ENCODE peak calls at places on chromosomes 5 and 9, in eight cellular contexts. E is foreskin fibroblast, C is omental fat pad, N is adrenal gland, W is lung, T is mammary epithelial cell, Q is GM20000, S is sigmoid colon. M is an unnamed sample.
A peak's percentile ranks its signal among the peaks of the same experiment; 100 is the strongest.

GRCh38 chr5:119694284-119694683 is 64.9 kb downstream of the FAM170A start:
- DNase-seq in E (no peak), C (no peak), N (no peak), W (no peak), T (no peak), Q (no peak), S (no peak), M (no peak)

GRCh38 chr5:160479926-160480325 is 58.3 kb downstream of the PTTG1 start:
- DNase-seq in E (peak; percentile 91), C (no peak), N (no peak), W (no peak), T (peak; percentile 53), Q (no peak), S (no peak), M (no peak)

GRCh38 chr9:107973451-107973850 is 483.9 kb upstream of the KLF4 start:
- DNase-seq in E (no peak), C (no peak), N (no peak), W (no peak), T (no peak), Q (no peak), S (no peak), M (no peak)

GRCh38 chr5:174599992-174600391 is 124.4 kb upstream of the MSX2 start:
- DNase-seq in E (no peak), C (no peak), N (no peak), W (no peak), T (no peak), Q (no peak), S (no peak), M (no peak)

GRCh38 chr5:23013395-23013994 is 160.4 kb upstream of the CDH12 start:
- DNase-seq in E (no peak), C (no peak), N (no peak), W (no peak), T (peak; percentile 4), Q (no peak), S (no peak), M (no peak)

GRCh38 chr5:158979749-158980521 is 119.8 kb downstream of the EBF1 start:
- DNase-seq in E (peak; percentile 70), C (no peak), N (peak; percentile 23), W (peak; percentile 47), T (peak; percentile 12), Q (no peak), S (peak; percentile 76), M (no peak)

GRCh38 chr9:105054488-105054887 is 126.5 kb upstream of the ABCA1 start:
- DNase-seq in E (peak; percentile 83), C (no peak), N (no peak), W (no peak), T (peak; percentile 72), Q (no peak), S (peak; percentile 70), M (no peak)

GRCh38 chr5:177997319-177997670 is 1.3 kb upstream of the PROP1 start:
- DNase-seq in E (no peak), C (no peak), N (no peak), W (no peak), T (peak; percentile 23), Q (no peak), S (no peak), M (no peak)

GRCh38 chr5:141787376-141787775 is 90.8 kb downstream of the PCDH1 start:
- DNase-seq in E (peak; percentile 50), C (no peak), N (no peak), W (no peak), T (no peak), Q (no peak), S (no peak), M (no peak)

GRCh38 chr5:26278078-26278477 is 760.3 kb downstream of the CDH9 start:
- DNase-seq in E (no peak), C (no peak), N (no peak), W (no peak), T (no peak), Q (no peak), S (no peak), M (no peak)

GRCh38 chr9:96088510-96088909 is 213.0 kb downstream of the ERCC6L2 start:
- DNase-seq in E (no peak), C (no peak), N (no peak), W (no peak), T (no peak), Q (no peak), S (no peak), M (no peak)
- TF ChIP-seq CTCF in E (no peak), C (no peak), N (no peak), W (no peak), T (no peak), Q (no peak), S (no peak), M (no peak)

DNA sequence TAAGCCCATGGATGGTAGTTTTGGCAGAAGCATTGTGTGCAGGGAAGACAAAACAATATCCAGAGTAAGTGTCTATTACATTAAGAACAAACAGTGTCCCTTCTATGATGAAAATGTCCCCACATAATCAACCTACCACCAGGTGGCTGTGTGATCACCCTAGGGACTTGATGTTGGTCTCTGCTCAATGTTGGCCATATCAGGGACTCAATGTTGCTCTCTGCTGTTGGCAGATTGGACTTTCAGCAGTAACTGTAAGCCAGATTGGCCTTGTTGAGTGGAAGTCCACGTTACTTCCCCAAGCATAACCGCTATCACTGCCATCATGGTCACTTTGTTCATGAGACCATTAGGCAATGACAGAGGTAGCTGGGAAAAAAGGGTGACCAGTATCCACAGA is 52.8 kb upstream of the PRSS3 start:
- DNase-seq in E (no peak), C (no peak), N (no peak), W (no peak), T (no peak), Q (no peak), S (no peak), M (no peak)
- TF ChIP-seq CTCF in E (no peak), C (no peak), N (no peak), W (no peak), T (peak; percentile 19), Q (no peak), S (no peak), M (no peak)

GRCh38 chr5:154396128-154396527 is 49.7 kb upstream of the SAP30L start:
- DNase-seq in E (no peak), C (no peak), N (no peak), W (no peak), T (no peak), Q (no peak), S (no peak), M (no peak)

GRCh38 chr5:154395407-154396106 is 50.2 kb upstream of the SAP30L start:
- DNase-seq in E (peak; percentile 51), C (no peak), N (no peak), W (peak; percentile 38), T (peak; percentile 84), Q (peak; percentile 55), S (no peak), M (no peak)

GRCh38 chr5:154394328-154394727 is 51.5 kb upstream of the SAP30L start:
- DNase-seq in E (no peak), C (no peak), N (no peak), W (no peak), T (no peak), Q (no peak), S (no peak), M (no peak)

GRCh38 chr5:154400678-154401077 is 45.1 kb upstream of the SAP30L start:
- DNase-seq in E (no peak), C (no peak), N (no peak), W (no peak), T (no peak), Q (no peak), S (no peak), M (no peak)

DNA sequence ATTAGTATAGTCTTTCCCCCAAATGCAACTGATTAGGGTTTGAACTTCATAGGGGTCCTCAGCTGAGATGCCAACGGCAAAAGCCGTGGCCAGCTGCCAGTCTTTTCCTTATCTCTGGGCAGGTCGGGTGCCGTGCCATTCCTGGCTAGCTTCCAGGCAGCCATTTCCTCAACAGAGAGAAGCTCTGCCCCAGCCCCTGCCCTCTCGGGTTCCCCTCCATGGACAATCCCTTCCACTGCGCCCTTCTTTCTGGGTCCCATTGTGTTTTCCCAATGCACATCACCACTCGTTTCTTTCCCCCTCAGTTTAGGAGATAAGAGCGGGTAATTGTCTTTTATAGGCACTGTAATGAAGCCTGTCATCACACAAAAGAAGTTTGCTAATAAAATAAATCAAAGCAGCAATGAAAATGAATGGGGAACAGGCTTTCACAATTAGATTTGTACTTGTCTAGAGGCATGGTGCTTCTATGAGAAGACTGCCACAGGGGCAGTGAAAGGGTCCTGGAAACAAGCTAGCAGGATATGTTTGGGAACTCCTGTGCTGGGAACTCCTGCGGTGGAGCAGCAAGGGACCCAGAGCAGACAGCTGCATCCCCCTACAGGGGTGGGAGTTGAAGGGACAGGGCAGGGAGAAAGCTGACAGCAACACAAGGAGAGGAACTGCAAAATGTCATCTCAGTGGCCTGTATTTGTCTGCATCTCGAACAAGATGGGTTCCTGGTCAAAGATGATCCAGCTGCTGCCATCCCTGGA is 48.0 kb upstream of the SAP30L start:
- DNase-seq in E (no peak), C (no peak), N (no peak), W (no peak), T (no peak), Q (no peak), S (no peak), M (no peak)
- TF ChIP-seq CTCF in E (no peak), C (no peak), N (no peak), W (no peak), T (no peak), Q (no peak), S (no peak), M (no peak)

GRCh38 chr5:150114102-150114641 is 27.8 kb upstream of the CSF1R start:
- DNase-seq in E (no peak), C (no peak), N (no peak), W (peak; percentile 23), T (no peak), Q (no peak), S (no peak), M (peak; percentile 9)
- TF ChIP-seq CTCF in E (no peak), C (no peak), N (no peak), W (no peak), T (no peak), Q (no peak), S (no peak), M (no peak)

DNA sequence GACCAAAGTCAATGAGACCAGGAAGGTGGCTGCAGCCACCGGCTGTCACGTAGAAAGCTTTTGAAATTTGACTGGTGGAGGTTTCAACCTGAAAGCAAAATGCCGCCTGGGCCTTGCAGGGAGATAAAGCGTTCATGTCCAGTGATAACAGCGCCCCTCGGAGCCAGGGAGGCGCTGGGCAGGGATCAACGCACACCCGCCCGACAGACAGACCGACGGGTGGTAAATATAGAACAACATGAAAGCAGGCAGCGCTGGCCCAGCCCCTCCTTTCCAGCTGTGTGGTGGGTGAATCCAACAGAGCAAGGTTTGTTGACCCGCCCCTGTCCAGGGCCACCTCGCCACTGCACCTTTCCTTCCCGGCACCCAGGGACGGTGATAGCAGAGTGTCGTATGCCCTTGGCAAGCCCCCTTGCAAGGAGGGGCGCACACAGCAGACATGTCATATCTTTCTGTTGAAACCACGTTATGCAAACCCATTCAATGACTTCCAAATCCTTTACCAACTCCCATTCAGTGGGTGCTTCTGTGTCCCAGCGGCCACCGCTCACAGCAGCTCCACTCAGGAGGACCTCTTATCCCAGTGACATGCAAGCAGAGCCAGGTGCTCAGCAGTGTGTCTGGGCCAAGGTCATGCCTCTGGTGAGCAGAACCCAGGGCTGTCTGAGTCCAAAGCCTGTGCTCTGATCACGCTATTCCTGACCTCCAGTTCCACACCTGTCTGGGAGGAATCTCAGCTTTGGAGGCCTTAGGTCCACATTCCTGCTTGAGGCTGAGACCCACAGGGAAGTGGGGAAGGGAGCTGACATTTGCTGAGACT is 38.7 kb downstream of the NKX2-5 start:
- DNase-seq in E (no peak), C (no peak), N (no peak), W (no peak), T (no peak), Q (no peak), S (no peak), M (no peak)
- TF ChIP-seq CTCF in E (no peak), C (no peak), N (no peak), W (no peak), T (no peak), Q (no peak), S (no peak), M (no peak)

M was measured in D721Med.